ENCODE peak calls at places on chromosomes 3 and 15, in seven cellular contexts. H is stimulated activated CD4-positive, alpha-beta T cell treated with anti-CD3 and anti-CD28 coated beads, Interleukin-2, amount 100 ng/mL, for 24 hours; W is HT-29; V is stimulated activated CD8-positive, alpha-beta memory T cell treated with anti-CD3 and anti-CD28 coated beads, Interleukin-15, amount 100 ng/mL, for 24 hours; J is cardiac fibroblast; Z is uterus; I is body of pancreas. A is an unnamed sample.

GRCh38 chr15:42203891-42204290 is 4.2 kb downstream of the VPS39 start:
- DNase-seq in V (no peak), J (no peak), H (no peak), I (no peak), W (no peak), Z (no peak), A (no peak)

GRCh38 chr3:127637546-127637945 is 8.6 kb downstream of the PODXL2 start:
- DNase-seq in V (no peak), W (no peak), Z (no peak), J (no peak), H (no peak), I (no peak), A (no peak)

GRCh38 chr3:150607267-150608065 is 4.3 kb downstream of the SELENOT start:
- DNase-seq in Z (no peak), W (peak), J (no peak), V (no peak), H (no peak), I (no peak), A (no peak)

GRCh38 chr15:88580532-88580931 is 34.1 kb upstream of the DET1 start:
- DNase-seq in W (peak), Z (no peak), H (no peak), V (no peak), I (no peak), J (no peak), A (no peak)

GRCh38 chr15:90818251-90819210 is 49.9 kb upstream of the FURIN start:
- DNase-seq in W (no peak), H (peak), I (peak), Z (no peak), J (no peak), V (no peak), A (no peak)

GRCh38 chr15:70375586-70375985 is 277.9 kb upstream of the TLE3 start:
- DNase-seq in Z (no peak), W (no peak), V (no peak), H (no peak), J (no peak), I (no peak), A (no peak)

GRCh38 chr3:104669083-104669482 is 697.6 kb upstream of the ALCAM start:
- DNase-seq in J (no peak), H (no peak), V (no peak), W (no peak), I (no peak), Z (no peak), A (no peak)

GRCh38 chr15:80095959-80096358 is 36.5 kb downstream of the ZFAND6 start:
- DNase-seq in Z (no peak), H (no peak), V (no peak), J (no peak), W (no peak), I (no peak), A (no peak)

GRCh38 chr15:61857169-61857829 is 202.9 kb downstream of the VPS13C start:
- DNase-seq in H (no peak), W (no peak), I (no peak), V (no peak), J (peak), Z (no peak), A (no peak)

GRCh38 chr15:38427380-38427779 is 26.5 kb upstream of the FAM98B start:
- DNase-seq in I (no peak), J (no peak), W (no peak), V (no peak), H (no peak), Z (no peak), A (no peak)

GRCh38 chr3:159757341-159758060 is 231.1 kb upstream of the IL12A start:
- DNase-seq in Z (no peak), W (no peak), V (no peak), J (no peak), H (no peak), I (no peak), A (no peak)

A was measured in adipocyte.